ENCODE peak calls at places on chromosomes 11 and 22, in four cellular contexts. One of them, this sample, is unnamed.

GRCh38 chr11:111438846-111439520 is 59.9 kb upstream of the POU2AF1 start:
- DNase-seq in endodermal cell: no peak
- DNase-seq in colonic mucosa: no peak
- DNase-seq in upper lobe of right lung: no peak
- DNase-seq in this sample: no peak

GRCh38 chr11:102534261-102534872 is 3.8 kb upstream of the MMP7 start:
- DNase-seq in colonic mucosa: no peak
- DNase-seq in upper lobe of right lung: no peak
- DNase-seq in endodermal cell: no peak
- DNase-seq in this sample: no peak

GRCh38 chr11:71223671-71224660 is 28.4 kb downstream of the SHANK2 start:
- DNase-seq in colonic mucosa: no peak
- DNase-seq in upper lobe of right lung: peak
- DNase-seq in endodermal cell: peak
- DNase-seq in this sample: no peak

GRCh38 chr11:267491-267994 is 10.7 kb upstream of the NLRP6 start:
- DNase-seq in upper lobe of right lung: peak
- DNase-seq in colonic mucosa: peak
- DNase-seq in endodermal cell: peak
- DNase-seq in this sample: no peak

GRCh38 chr22:45104313-45104712 is 59.4 kb upstream of the NUP50 start:
- DNase-seq in colonic mucosa: no peak
- DNase-seq in endodermal cell: no peak
- DNase-seq in upper lobe of right lung: no peak
- DNase-seq in this sample: no peak

GRCh38 chr11:82308979-82309378 is 424.7 kb downstream of the FAM181B start:
- DNase-seq in endodermal cell: no peak
- DNase-seq in colonic mucosa: no peak
- DNase-seq in upper lobe of right lung: no peak
- DNase-seq in this sample: no peak

GRCh38 chr11:122116591-122116990 is 576 bp upstream of the BLID start:
- DNase-seq in colonic mucosa: no peak
- DNase-seq in upper lobe of right lung: no peak
- DNase-seq in endodermal cell: no peak
- DNase-seq in this sample: no peak

GRCh38 chr22:21734540-21735197 is 925 bp downstream of the YPEL1 start:
- DNase-seq in endodermal cell: no peak
- DNase-seq in colonic mucosa: no peak
- DNase-seq in upper lobe of right lung: no peak
- DNase-seq in this sample: no peak

GRCh38 chr22:49767355-49768062 is 60.2 kb downstream of the BRD1 start:
- DNase-seq in endodermal cell: peak
- DNase-seq in colonic mucosa: no peak
- DNase-seq in upper lobe of right lung: peak
- DNase-seq in this sample: peak

GRCh38 chr11:85752890-85753581 is 57.9 kb downstream of the SYTL2 start:
- DNase-seq in colonic mucosa: peak
- DNase-seq in endodermal cell: no peak
- DNase-seq in upper lobe of right lung: no peak
- DNase-seq in this sample: no peak

GRCh38 chr11:1807628-1807995 is 27.2 kb upstream of the SYT8 start:
- DNase-seq in colonic mucosa: no peak
- DNase-seq in upper lobe of right lung: no peak
- DNase-seq in endodermal cell: no peak
- DNase-seq in this sample: no peak

GRCh38 chr11:20032127-20032526 is 128.1 kb downstream of the DBX1 start:
- DNase-seq in colonic mucosa: no peak
- DNase-seq in endodermal cell: no peak
- DNase-seq in upper lobe of right lung: no peak
- DNase-seq in this sample: no peak

GRCh38 chr11:74636633-74637184 is 44.3 kb downstream of the POLD3 start:
- DNase-seq in colonic mucosa: no peak
- DNase-seq in upper lobe of right lung: no peak
- DNase-seq in endodermal cell: no peak
- DNase-seq in this sample: peak

GRCh38 chr11:77823775-77824174 is 2.8 kb downstream of the AAMDC start:
- DNase-seq in upper lobe of right lung: no peak
- DNase-seq in endodermal cell: no peak
- DNase-seq in colonic mucosa: no peak
- DNase-seq in this sample: peak

GRCh38 chr11:88552377-88553029 is 215.0 kb upstream of the CTSC start:
- DNase-seq in endodermal cell: peak
- DNase-seq in colonic mucosa: peak
- DNase-seq in upper lobe of right lung: peak
- DNase-seq in this sample: no peak

GRCh38 chr11:77109236-77110019 is 6.8 kb downstream of the OMP start:
- DNase-seq in colonic mucosa: no peak
- DNase-seq in endodermal cell: no peak
- DNase-seq in upper lobe of right lung: no peak
- DNase-seq in this sample: no peak

GRCh38 chr22:26170795-26171194 is 1.5 kb downstream of the SEZ6L start:
- DNase-seq in upper lobe of right lung: no peak
- DNase-seq in colonic mucosa: no peak
- DNase-seq in endodermal cell: peak
- DNase-seq in this sample: no peak

GRCh38 chr11:20671856-20672546 is 2.6 kb downstream of the NELL1 start:
- DNase-seq in upper lobe of right lung: no peak
- DNase-seq in colonic mucosa: no peak
- DNase-seq in endodermal cell: no peak
- DNase-seq in this sample: no peak

GRCh38 chr22:30541979-30542810 is 4.3 kb downstream of the SEC14L6 start:
- DNase-seq in colonic mucosa: no peak
- DNase-seq in endodermal cell: peak
- DNase-seq in upper lobe of right lung: peak
- DNase-seq in this sample: no peak

GRCh38 chr11:1732421-1733008 is 17.9 kb downstream of the IFITM10 start:
- DNase-seq in upper lobe of right lung: no peak
- DNase-seq in colonic mucosa: no peak
- DNase-seq in endodermal cell: no peak
- DNase-seq in this sample: no peak

GRCh38 chr11:45935349-45936064 is 13.1 kb downstream of the LARGE2 start:
- DNase-seq in colonic mucosa: no peak
- DNase-seq in upper lobe of right lung: no peak
- DNase-seq in endodermal cell: no peak
- DNase-seq in this sample: no peak

GRCh38 chr11:94649925-94650623 is 82.9 kb downstream of the PIWIL4 start:
- DNase-seq in colonic mucosa: no peak
- DNase-seq in upper lobe of right lung: no peak
- DNase-seq in endodermal cell: peak
- DNase-seq in this sample: no peak

GRCh38 chr11:8867856-8868705 is 42.9 kb upstream of the AKIP1 start:
- DNase-seq in upper lobe of right lung: no peak
- DNase-seq in endodermal cell: no peak
- DNase-seq in colonic mucosa: no peak
- DNase-seq in this sample: peak

GRCh38 chr22:45208993-45209838 is 31.5 kb downstream of the KIAA0930 start:
- DNase-seq in upper lobe of right lung: no peak
- DNase-seq in endodermal cell: peak
- DNase-seq in colonic mucosa: no peak
- DNase-seq in this sample: no peak

GRCh38 chr11:113240389-113240788 is 74.0 kb upstream of the TTC12 start:
- DNase-seq in upper lobe of right lung: no peak
- DNase-seq in colonic mucosa: no peak
- DNase-seq in endodermal cell: no peak
- DNase-seq in this sample: no peak

GRCh38 chr11:130622126-130622525 is 173.7 kb downstream of the ADAMTS15 start:
- DNase-seq in colonic mucosa: no peak
- DNase-seq in endodermal cell: no peak
- DNase-seq in upper lobe of right lung: no peak
- DNase-seq in this sample: no peak

GRCh38 chr11:62144641-62145255 is 20.9 kb downstream of the INCENP start:
- DNase-seq in endodermal cell: peak
- DNase-seq in colonic mucosa: peak
- DNase-seq in upper lobe of right lung: peak
- DNase-seq in this sample: no peak

DNA sequence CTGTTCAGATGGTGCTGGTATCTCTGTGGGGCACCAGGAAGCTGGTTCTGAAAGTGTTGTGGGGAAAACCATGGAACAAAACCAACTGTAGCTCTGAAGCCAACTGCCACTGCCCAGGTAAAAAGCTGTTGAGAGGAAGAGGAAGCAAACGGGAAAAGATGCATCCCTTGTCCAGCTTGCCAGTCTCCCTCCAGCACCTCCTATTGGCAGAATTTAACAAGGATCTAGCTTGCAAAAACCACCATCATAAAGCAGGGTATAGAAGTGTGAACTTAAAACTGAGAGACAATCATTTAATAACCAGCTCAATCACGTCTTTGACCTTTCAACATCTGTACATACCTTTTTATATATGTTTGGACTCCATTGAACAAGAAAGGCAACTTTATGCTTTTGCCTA is 4.5 kb downstream of the PATE1 start:
- DNase-seq in colonic mucosa: no peak
- DNase-seq in upper lobe of right lung: no peak
- DNase-seq in endodermal cell: no peak
- DNase-seq in this sample: no peak
- TF ChIP-seq CTCF in colonic mucosa: no peak
- TF ChIP-seq CTCF in upper lobe of right lung: no peak
- TF ChIP-seq CTCF in endodermal cell: peak
- TF ChIP-seq CTCF in this sample: peak

GRCh38 chr11:116234989-116235567 is 537.7 kb downstream of the BUD13 start:
- DNase-seq in endodermal cell: peak
- DNase-seq in colonic mucosa: no peak
- DNase-seq in upper lobe of right lung: no peak
- DNase-seq in this sample: no peak
- TF ChIP-seq CTCF in endodermal cell: peak
- TF ChIP-seq CTCF in colonic mucosa: no peak
- TF ChIP-seq CTCF in upper lobe of right lung: no peak
- TF ChIP-seq CTCF in this sample: no peak

DNA sequence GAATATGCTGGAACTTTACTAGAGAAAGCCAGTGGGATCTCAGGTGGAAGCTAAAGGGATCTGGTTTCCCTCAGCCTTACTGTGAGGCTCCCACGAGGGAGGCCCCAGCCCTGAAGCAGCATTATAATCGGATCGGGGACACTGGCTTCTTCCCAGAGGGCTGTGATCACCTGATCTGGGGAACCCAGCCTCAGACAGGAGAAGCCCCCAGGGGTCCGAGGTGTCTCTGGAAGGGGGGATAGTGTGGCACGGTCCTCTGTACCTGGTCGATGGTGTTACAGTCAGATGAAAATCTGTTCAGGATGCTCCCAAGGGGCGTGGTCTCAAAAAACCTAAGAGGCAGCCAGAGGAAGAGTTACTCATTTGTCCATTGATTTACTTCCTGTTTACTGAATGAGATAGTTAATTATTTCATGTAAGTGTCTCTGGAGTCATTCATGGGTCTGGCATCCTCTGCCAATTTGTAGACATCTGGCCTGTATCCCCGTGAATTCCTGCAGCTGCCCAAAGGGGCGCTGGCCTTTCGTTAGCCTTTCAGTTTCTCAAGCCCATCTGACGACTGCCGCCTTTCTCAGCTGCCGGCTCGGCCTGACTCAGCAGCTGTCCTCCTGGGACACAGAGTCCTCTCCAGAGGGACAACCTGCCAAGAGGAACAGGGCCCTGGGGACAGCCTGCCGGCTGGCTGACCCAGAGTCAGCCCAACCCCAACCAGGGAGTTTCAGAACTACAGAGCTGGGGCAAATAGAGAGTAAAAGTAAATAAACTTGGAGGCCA is 17.0 kb upstream of the KCNJ11 start:
- DNase-seq in endodermal cell: peak
- DNase-seq in colonic mucosa: peak
- DNase-seq in upper lobe of right lung: peak
- DNase-seq in this sample: no peak
- TF ChIP-seq CTCF in endodermal cell: peak
- TF ChIP-seq CTCF in colonic mucosa: no peak
- TF ChIP-seq CTCF in upper lobe of right lung: peak
- TF ChIP-seq CTCF in this sample: no peak

GRCh38 chr11:118435893-118436624 is at the start of gene KMT2A:
- DNase-seq in upper lobe of right lung: peak
- DNase-seq in colonic mucosa: peak
- DNase-seq in endodermal cell: peak
- DNase-seq in this sample: peak
- TF ChIP-seq CTCF in upper lobe of right lung: no peak
- TF ChIP-seq CTCF in colonic mucosa: no peak
- TF ChIP-seq CTCF in endodermal cell: no peak
- TF ChIP-seq CTCF in this sample: peak

GRCh38 chr11:59550368-59550841 is 39.1 kb downstream of the OR4D9 start:
- DNase-seq in endodermal cell: peak
- DNase-seq in upper lobe of right lung: peak
- DNase-seq in colonic mucosa: peak
- DNase-seq in this sample: peak
- TF ChIP-seq CTCF in endodermal cell: peak
- TF ChIP-seq CTCF in upper lobe of right lung: peak
- TF ChIP-seq CTCF in colonic mucosa: no peak
- TF ChIP-seq CTCF in this sample: peak

GRCh38 chr11:10881892-10882291 is 24.0 kb upstream of the ZBED5 start:
- DNase-seq in upper lobe of right lung: no peak
- DNase-seq in colonic mucosa: peak
- DNase-seq in endodermal cell: no peak
- DNase-seq in this sample: no peak

GRCh38 chr11:10875430-10876021 is 17.7 kb upstream of the ZBED5 start:
- DNase-seq in colonic mucosa: no peak
- DNase-seq in upper lobe of right lung: no peak
- DNase-seq in endodermal cell: no peak
- DNase-seq in this sample: no peak

GRCh38 chr11:10876168-10876567 is 18.3 kb upstream of the ZBED5 start:
- DNase-seq in endodermal cell: no peak
- DNase-seq in colonic mucosa: no peak
- DNase-seq in upper lobe of right lung: no peak
- DNase-seq in this sample: no peak

DNA sequence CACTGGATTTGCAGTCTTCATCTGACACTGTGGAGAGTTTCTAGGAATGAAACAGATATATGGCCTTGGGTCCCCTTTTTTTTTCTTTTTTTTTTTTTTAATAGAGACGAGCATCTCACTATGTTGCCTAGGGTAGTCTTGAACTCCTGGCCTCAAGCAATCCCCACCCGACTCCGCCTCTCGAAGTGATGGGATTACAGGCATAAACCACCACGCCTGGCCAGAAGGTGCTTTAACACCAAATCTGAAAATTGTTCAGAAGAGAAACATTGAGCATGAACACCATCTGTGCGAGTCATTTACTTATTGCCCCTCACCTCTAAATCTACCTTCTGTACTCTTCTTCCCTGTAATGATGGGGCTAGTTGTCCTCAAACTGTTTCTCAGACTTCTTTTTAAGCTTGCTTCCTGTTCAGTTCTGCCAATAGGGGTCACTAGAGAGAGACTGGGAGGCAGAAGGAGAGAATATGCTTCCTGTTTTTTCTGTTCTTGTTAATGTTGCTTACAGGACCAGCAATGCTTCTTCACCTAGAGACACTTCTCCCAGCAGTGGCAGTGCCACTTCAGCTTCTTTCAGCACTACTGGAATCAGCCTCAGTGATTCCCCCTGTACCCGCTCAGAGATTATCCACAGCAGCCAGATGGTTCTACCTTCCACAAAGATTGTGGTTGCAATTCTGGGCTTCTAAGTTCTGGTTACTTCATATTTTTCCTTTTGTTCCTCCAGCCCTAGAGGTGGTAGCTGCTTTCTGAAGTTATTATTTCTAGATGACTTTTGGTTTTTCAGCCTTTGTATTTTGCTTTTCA is 20.8 kb upstream of the ZBED5 start:
- DNase-seq in upper lobe of right lung: no peak
- DNase-seq in colonic mucosa: peak
- DNase-seq in endodermal cell: peak
- DNase-seq in this sample: no peak
- TF ChIP-seq CTCF in upper lobe of right lung: peak
- TF ChIP-seq CTCF in colonic mucosa: peak
- TF ChIP-seq CTCF in endodermal cell: peak
- TF ChIP-seq CTCF in this sample: peak